ENCODE peak calls at places on chromosomes 1 and 21, in nine cellular contexts. O, C, S, U, W, T, Y, L and B are unnamed samples.

GRCh38 chr1:30779294-30780071 is 21.9 kb upstream of the LAPTM5 start:
- DNase-seq in O (peak; percentile 85), C (peak; percentile 64), S (peak; percentile 80), U (peak; percentile 76), W (peak; percentile 88), T (peak; percentile 66), Y (peak; percentile 95), L (peak; percentile 79), B (peak; percentile 90)

GRCh38 chr1:156006666-156007376 is 13.9 kb downstream of the SSR2 start:
- DNase-seq in O (peak; percentile 58), C (no peak), S (no peak), U (no peak), W (no peak), T (no peak), Y (no peak), L (no peak), B (no peak)

GRCh38 chr1:201895913-201896807 is 7.5 kb downstream of the SHISA4 start:
- DNase-seq in O (peak; percentile 83), C (peak; percentile 70), S (peak; percentile 92), U (peak; percentile 95), W (peak; percentile 73), T (peak; percentile 92), Y (peak; percentile 97), L (peak; percentile 93), B (peak; percentile 97)

GRCh38 chr1:218499021-218499691 is 154.0 kb downstream of the TGFB2 start:
- DNase-seq in O (peak; percentile 83), C (no peak), S (no peak), U (no peak), W (no peak), T (peak; percentile 64), Y (no peak), L (peak; percentile 64), B (no peak)

GRCh38 chr21:29360799-29361765 is 62.4 kb downstream of the BACH1 start:
- DNase-seq in O (peak; percentile 43), C (no peak), S (no peak), U (no peak), W (peak; percentile 33), T (no peak), Y (no peak), L (no peak), B (no peak)

GRCh38 chr1:22747021-22747734 is 36.5 kb downstream of the EPHB2 start:
- DNase-seq in O (peak; percentile 95), C (no peak), S (no peak), U (no peak), W (no peak), T (peak; percentile 60), Y (no peak), L (peak; percentile 39), B (no peak)

GRCh38 chr1:25037174-25038074 is 107.3 kb upstream of the RUNX3 start:
- DNase-seq in O (peak; percentile 68), C (no peak), S (peak; percentile 33), U (no peak), W (peak; percentile 70), T (peak; percentile 11), Y (peak; percentile 59), L (peak; percentile 35), B (no peak)

GRCh38 chr1:44151808-44152207 is 10.4 kb upstream of the KLF18 start:
- DNase-seq in O (no peak), C (no peak), S (no peak), U (no peak), W (no peak), T (no peak), Y (no peak), L (peak; percentile 4), B (no peak)

GRCh38 chr1:166839600-166840308 is 479 bp downstream of the POGK start:
- DNase-seq in O (peak; percentile 61), C (no peak), S (peak; percentile 70), U (peak; percentile 60), W (peak; percentile 68), T (peak; percentile 18), Y (peak; percentile 73), L (peak; percentile 28), B (peak; percentile 50)

GRCh38 chr1:228270032-228270431 is 62.2 kb downstream of the OBSCN start:
- DNase-seq in O (peak; percentile 44), C (no peak), S (no peak), U (no peak), W (no peak), T (peak; percentile 38), Y (peak; percentile 49), L (peak; percentile 73), B (no peak)

GRCh38 chr1:235074335-235075120 is 54.1 kb downstream of the TOMM20 start:
- DNase-seq in O (peak; percentile 73), C (no peak), S (peak; percentile 66), U (peak; percentile 44), W (peak; percentile 70), T (peak; percentile 54), Y (no peak), L (peak; percentile 49), B (no peak)

GRCh38 chr21:38297193-38297592 is 40.4 kb downstream of the KCNJ15 start:
- DNase-seq in O (no peak), C (no peak), S (no peak), U (no peak), W (no peak), T (peak; percentile 58), Y (no peak), L (no peak), B (no peak)

GRCh38 chr1:166952002-166952746 is 23.2 kb downstream of the ILDR2 start:
- DNase-seq in O (peak; percentile 79), C (no peak), S (peak; percentile 54), U (no peak), W (peak; percentile 41), T (peak; percentile 18), Y (no peak), L (peak; percentile 65), B (peak; percentile 79)

GRCh38 chr1:222369991-222370910 is 177.7 kb downstream of the HHIPL2 start:
- DNase-seq in O (peak; percentile 53), C (no peak), S (no peak), U (no peak), W (no peak), T (peak; percentile 59), Y (no peak), L (peak; percentile 46), B (peak; percentile 36)

GRCh38 chr1:196143602-196144342 is 464.5 kb downstream of the KCNT2 start:
- DNase-seq in O (peak; percentile 19), C (no peak), S (no peak), U (no peak), W (peak; percentile 25), T (no peak), Y (no peak), L (no peak), B (peak; percentile 11)

GRCh38 chr1:173453982-173454381 is 23.2 kb upstream of the PRDX6 start:
- DNase-seq in O (peak; percentile 26), C (no peak), S (no peak), U (no peak), W (no peak), T (no peak), Y (no peak), L (no peak), B (no peak)

GRCh38 chr1:6860401-6860800 is 75.1 kb downstream of the CAMTA1 start:
- DNase-seq in O (no peak), C (no peak), S (no peak), U (no peak), W (no peak), T (peak; percentile 39), Y (peak; percentile 67), L (peak; percentile 71), B (no peak)

DNA sequence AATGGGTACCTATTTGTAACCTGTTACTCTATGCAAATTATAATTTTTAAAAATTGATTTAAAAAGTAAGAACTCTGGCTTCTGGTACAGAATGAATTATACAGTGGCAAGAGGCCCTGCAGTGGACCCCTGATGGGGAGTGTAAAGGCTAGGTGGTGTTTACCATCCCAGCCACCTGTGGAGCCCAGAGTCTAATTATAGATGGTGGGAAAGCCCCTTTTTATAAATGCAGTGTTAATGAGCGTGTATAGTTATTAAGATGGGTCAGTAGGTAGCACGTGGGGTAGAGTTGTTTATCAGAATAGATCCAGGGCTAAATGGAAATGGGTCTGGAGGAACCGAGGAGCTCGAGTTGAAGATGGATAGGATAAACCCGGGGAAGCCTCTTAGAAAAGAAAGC is 13.9 kb upstream of the PRELP start:
- DNase-seq in O (no peak), C (no peak), S (no peak), U (no peak), W (no peak), T (no peak), Y (no peak), L (no peak), B (no peak)
- H3K4me3 ChIP-seq in O (no peak overlapping the region), C (no peak overlapping the region), S (no peak overlapping the region), U (no peak overlapping the region), W (no peak overlapping the region), T (no peak overlapping the region), Y (no peak overlapping the region), L (no peak overlapping the region), B (no peak overlapping the region)

DNA sequence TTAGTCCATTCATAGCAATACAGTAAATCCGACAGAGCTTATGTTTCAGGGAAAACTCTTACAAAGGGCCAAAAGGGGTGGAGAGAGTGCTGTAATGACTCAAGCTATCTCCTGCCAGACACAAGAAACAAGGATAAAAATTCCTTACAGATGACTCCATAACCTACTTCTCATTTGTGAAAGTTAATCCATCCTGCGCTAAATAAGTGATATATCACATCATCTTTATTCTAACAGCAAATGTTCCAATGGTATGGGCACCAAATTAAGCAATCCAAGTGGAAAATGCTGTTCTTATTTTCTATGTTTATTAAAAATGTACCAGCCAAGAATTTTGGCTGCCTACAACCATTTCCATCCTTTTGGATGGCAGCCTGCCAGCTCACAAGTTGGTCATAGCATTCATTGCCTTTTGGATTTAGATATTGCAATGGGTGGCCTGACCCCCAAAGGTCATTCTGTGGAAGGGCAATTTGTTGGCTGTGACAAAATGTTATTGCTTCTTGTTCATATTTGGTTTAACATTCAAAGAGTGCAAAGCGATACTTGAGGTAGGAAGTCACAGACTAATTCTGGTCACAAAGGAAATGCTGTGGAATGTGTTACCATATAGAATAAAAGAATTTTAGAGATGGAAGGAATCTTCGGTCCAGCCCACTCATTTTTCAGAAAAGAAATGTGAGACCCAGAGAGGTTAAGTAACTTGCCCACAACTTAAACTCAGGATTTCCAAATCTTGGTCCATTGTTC is 2.8 kb upstream of the ENAH start:
- DNase-seq in O (peak; percentile 96), C (peak; percentile 37), S (peak; percentile 64), U (peak; percentile 50), W (peak; percentile 4), T (peak; percentile 99), Y (peak; percentile 81), L (peak; percentile 97), B (no peak)
- H3K4me1 ChIP-seq in O (peaks cover 40% of the 10 kb centered on the region), C (peaks cover 57% of the 10 kb centered on the region), S (peaks cover 15% of the 10 kb centered on the region), U (no peaks in the 10 kb centered on the region), W (peaks cover 5% of the 10 kb centered on the region), T (peaks cover 21% of the 10 kb centered on the region), Y (peaks cover 4% of the 10 kb centered on the region), L (peaks cover 5% of the 10 kb centered on the region), B (peaks cover 3% of the 10 kb centered on the region)

GRCh38 chr21:33932731-33933130 is 17.1 kb upstream of the ATP5PO start:
- DNase-seq in O (no peak), C (no peak), S (no peak), U (no peak), W (no peak), T (no peak), Y (no peak), L (no peak), B (no peak)
- H3K4me3 ChIP-seq in O (peak overlapping the region; percentile 88), C (peak overlapping the region; percentile 74), S (peak overlapping the region; percentile 36), U (no peak overlapping the region), W (peak overlapping the region; percentile 55), T (no peak overlapping the region), Y (no peak overlapping the region), L (peak overlapping the region; percentile 32), B (peak overlapping the region; percentile 64)

DNA sequence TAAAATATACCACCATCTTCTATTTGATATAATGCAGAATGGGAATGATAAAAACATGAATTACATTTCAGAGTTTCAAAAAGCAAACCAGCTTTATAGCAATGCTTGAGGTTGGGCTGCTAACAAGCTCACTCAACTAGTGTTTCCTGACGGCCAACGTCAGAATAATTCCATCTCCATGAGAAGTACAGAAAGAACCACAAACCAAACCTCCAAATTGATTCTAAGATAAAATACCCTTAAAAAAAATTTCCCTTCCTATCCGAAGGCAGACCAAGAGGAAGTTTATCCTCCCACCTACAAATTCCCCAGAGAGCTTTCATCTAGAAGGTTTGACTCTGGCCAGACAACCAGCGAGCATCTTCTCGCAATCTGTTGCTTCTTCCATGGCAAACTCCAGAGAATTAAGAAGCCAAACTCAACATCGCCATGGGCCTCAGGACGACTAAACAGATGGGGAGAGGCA is at the start of gene EDARADD:
- DNase-seq in O (peak; percentile 6), C (no peak), S (no peak), U (no peak), W (no peak), T (no peak), Y (no peak), L (peak; percentile 50), B (no peak)
- H3K4me1 ChIP-seq in O (no peaks in the 10 kb centered on the region), C (peaks cover 15% of the 10 kb centered on the region), S (no peaks in the 10 kb centered on the region), U (peaks cover 5% of the 10 kb centered on the region), W (peaks cover 5% of the 10 kb centered on the region), T (no peaks in the 10 kb centered on the region), Y (no peaks in the 10 kb centered on the region), L (no peaks in the 10 kb centered on the region), B (peaks cover 2% of the 10 kb centered on the region)